ENCODE peak calls at places on chromosome 13, in ten cellular contexts. K is HFFc6, P is psoas muscle, D is thoracic aorta, N is K562, W is neural progenitor cell, J is cardiac muscle cell, O is BJ, R is AG10803, L is right atrium auricular region. G is an unnamed sample.

GRCh38 chr13:27913116-27913515 is 6.7 kb upstream of the PDX1 start:
- DNase-seq in K (no peak), P (no peak), D (no peak), N (no peak), W (no peak), J (no peak), O (no peak), R (no peak), L (no peak), G (no peak)

GRCh38 chr13:79770056-79770455 is 289.1 kb downstream of the NDFIP2 start:
- DNase-seq in K (no peak), P (no peak), D (no peak), N (no peak), W (no peak), J (no peak), O (no peak), R (no peak), L (no peak), G (no peak)

GRCh38 chr13:34416833-34417425 is 525.1 kb upstream of the NBEA start:
- DNase-seq in K (peak), P (peak), D (peak), N (no peak), W (no peak), J (peak), O (no peak), R (peak), L (peak), G (no peak)

GRCh38 chr13:78603240-78603947 is at the start of gene POU4F1:
- DNase-seq in K (no peak), P (peak), D (no peak), N (peak), W (peak), J (peak), O (no peak), R (no peak), L (no peak), G (peak)

GRCh38 chr13:101751488-101751887 is 299.0 kb downstream of the ITGBL1 start:
- DNase-seq in K (peak), P (no peak), D (no peak), N (no peak), W (no peak), J (peak), O (peak), R (peak), L (no peak), G (no peak)

GRCh38 chr13:84362777-84363176 is 480.5 kb upstream of the SLITRK1 start:
- DNase-seq in K (peak), P (no peak), D (no peak), N (no peak), W (no peak), J (no peak), O (no peak), R (peak), L (no peak), G (no peak)

GRCh38 chr13:53368948-53369347 is 340.3 kb downstream of the OLFM4 start:
- DNase-seq in K (no peak), P (no peak), D (no peak), N (no peak), W (peak), J (no peak), O (no peak), R (no peak), L (no peak), G (no peak)

GRCh38 chr13:26983533-26984315 is 187.9 kb downstream of the USP12 start:
- DNase-seq in K (no peak), P (no peak), D (no peak), N (no peak), W (no peak), J (no peak), O (no peak), R (no peak), L (no peak), G (no peak)

GRCh38 chr13:68173111-68173510 is 943.0 kb upstream of the PCDH9 start:
- DNase-seq in K (no peak), P (no peak), D (no peak), N (no peak), W (no peak), J (no peak), O (no peak), R (no peak), L (no peak), G (no peak)

GRCh38 chr13:42363941-42364612 is 92.1 kb downstream of the AKAP11 start:
- DNase-seq in K (no peak), P (no peak), D (no peak), N (no peak), W (no peak), J (peak), O (no peak), R (no peak), L (no peak), G (no peak)

GRCh38 chr13:71255633-71256032 is 611.4 kb downstream of the DACH1 start:
- DNase-seq in K (no peak), P (no peak), D (no peak), N (no peak), W (no peak), J (no peak), O (no peak), R (no peak), L (no peak), G (no peak)

GRCh38 chr13:68440874-68441273 is 1210.7 kb upstream of the PCDH9 start:
- DNase-seq in K (no peak), P (no peak), D (no peak), N (no peak), W (no peak), J (no peak), O (no peak), R (no peak), L (no peak), G (no peak)

GRCh38 chr13:98206946-98207345 is 29.9 kb upstream of the RNF113B start:
- DNase-seq in K (peak), P (no peak), D (no peak), N (no peak), W (no peak), J (peak), O (peak), R (peak), L (no peak), G (no peak)

GRCh38 chr13:71864981-71865857 is 1.8 kb downstream of the DACH1 start:
- DNase-seq in K (no peak), P (peak), D (no peak), N (no peak), W (peak), J (peak), O (no peak), R (no peak), L (no peak), G (peak)

GRCh38 chr13:90613076-90613795 is 734.3 kb upstream of the MIR17HG start:
- DNase-seq in K (no peak), P (no peak), D (no peak), N (no peak), W (no peak), J (no peak), O (no peak), R (no peak), L (no peak), G (no peak)

GRCh38 chr13:65965496-65965895 is 1264.6 kb downstream of the PCDH9 start:
- DNase-seq in K (peak), P (no peak), D (no peak), N (no peak), W (no peak), J (peak), O (no peak), R (peak), L (no peak), G (no peak)

GRCh38 chr13:106318941-106319411 is 216.5 kb downstream of the EFNB2 start:
- DNase-seq in K (peak), P (no peak), D (no peak), N (no peak), W (no peak), J (peak), O (peak), R (peak), L (no peak), G (no peak)

GRCh38 chr13:75760182-75760981 is 124.3 kb downstream of the LMO7 start:
- DNase-seq in K (no peak), P (peak), D (no peak), N (no peak), W (no peak), J (no peak), O (no peak), R (no peak), L (no peak), G (no peak)

GRCh38 chr13:26996965-26997752 is 174.5 kb downstream of the USP12 start:
- DNase-seq in K (no peak), P (no peak), D (no peak), N (no peak), W (no peak), J (no peak), O (no peak), R (no peak), L (no peak), G (no peak)

GRCh38 chr13:84430441-84430840 is 548.2 kb upstream of the SLITRK1 start:
- DNase-seq in K (no peak), P (no peak), D (no peak), N (no peak), W (no peak), J (no peak), O (no peak), R (no peak), L (no peak), G (no peak)

GRCh38 chr13:113565526-113566226 is 18.9 kb upstream of the TFDP1 start:
- DNase-seq in K (no peak), P (peak), D (no peak), N (no peak), W (no peak), J (no peak), O (no peak), R (no peak), L (peak), G (no peak)

GRCh38 chr13:112687836-112688559 is 1.8 kb upstream of the ATP11A start:
- DNase-seq in K (no peak), P (no peak), D (no peak), N (no peak), W (no peak), J (no peak), O (no peak), R (no peak), L (peak), G (no peak)

GRCh38 chr13:78323848-78324247 is 279.5 kb downstream of the POU4F1 start:
- DNase-seq in K (no peak), P (no peak), D (no peak), N (no peak), W (no peak), J (no peak), O (no peak), R (no peak), L (no peak), G (no peak)

GRCh38 chr13:45209229-45209628 is 8.4 kb upstream of the KCTD4 start:
- DNase-seq in K (no peak), P (no peak), D (no peak), N (no peak), W (no peak), J (peak), O (no peak), R (peak), L (no peak), G (no peak)
- TF ChIP-seq CTCF in K (no peak), P (no peak), D (no peak), N (no peak), W (no peak), J (no peak), O (no peak), R (no peak), L (no peak), G (no peak)

DNA sequence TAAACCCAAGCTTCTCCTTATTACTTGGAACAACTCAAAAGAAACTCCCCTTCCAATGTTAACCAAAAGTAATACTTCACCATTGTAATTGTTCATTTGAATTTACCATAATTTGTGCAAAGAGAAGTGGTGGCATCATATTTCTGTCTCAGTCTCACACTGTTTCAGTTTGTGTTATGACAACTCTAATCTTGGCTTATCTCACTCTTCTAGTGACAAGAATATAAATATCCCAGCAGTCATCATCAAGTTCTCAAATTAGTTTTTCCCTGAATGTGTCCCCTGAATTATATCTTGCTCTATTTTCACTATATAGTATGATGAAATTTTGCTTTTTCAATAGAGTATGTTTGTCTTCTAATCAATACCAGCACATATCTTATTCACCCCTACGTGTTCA is 681.4 kb upstream of the PRR20A start:
- DNase-seq in K (no peak), P (no peak), D (no peak), N (no peak), W (no peak), J (no peak), O (no peak), R (no peak), L (no peak), G (no peak)
- TF ChIP-seq CTCF in K (no peak), P (no peak), D (no peak), N (no peak), W (no peak), J (no peak), O (no peak), R (no peak), L (no peak), G (no peak)

GRCh38 chr13:111046590-111047141 is 68.4 kb upstream of the ARHGEF7 start:
- DNase-seq in K (peak), P (peak), D (no peak), N (peak), W (no peak), J (peak), O (no peak), R (peak), L (peak), G (no peak)
- TF ChIP-seq CTCF in K (peak), P (peak), D (no peak), N (peak), W (no peak), J (peak), O (peak), R (peak), L (peak), G (no peak)

DNA sequence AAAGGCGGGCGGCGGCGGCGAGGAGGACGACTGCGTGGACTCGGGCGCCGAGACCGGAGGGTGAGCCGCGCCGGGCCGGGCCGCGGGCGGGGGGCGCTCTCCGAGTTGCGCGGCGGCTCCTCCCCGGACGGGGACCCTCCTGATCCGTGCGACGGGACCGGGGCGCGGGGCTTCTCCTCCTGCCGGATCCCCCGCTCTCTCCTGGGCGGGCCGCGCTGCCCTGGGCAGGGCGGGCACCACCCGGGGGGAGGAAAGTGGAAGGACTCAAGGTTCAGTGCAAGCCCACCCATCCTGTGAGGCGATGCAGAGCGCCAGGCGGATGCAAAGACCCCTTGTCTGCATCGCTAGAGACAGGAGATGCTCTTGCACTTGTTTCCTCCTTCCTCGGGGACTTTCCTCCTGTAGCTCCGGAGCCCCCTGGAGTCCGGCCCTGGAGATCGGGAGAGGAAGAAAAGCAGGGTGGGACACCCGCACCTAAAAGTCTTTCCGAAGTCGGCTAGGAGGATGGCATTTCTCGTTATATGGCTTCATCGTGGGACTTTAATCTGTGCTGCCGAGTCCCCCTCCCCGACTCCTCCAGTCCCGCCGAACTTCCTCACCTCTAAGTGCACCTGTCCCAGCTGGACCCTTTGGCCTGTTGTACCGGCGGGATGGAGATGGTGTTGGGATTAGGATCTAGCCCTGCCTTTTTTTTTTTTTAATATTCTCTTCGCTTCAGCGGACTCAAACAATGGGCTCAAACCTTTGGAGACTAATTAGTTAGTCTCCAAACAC is 499 bp downstream of the FAM124A start:
- DNase-seq in K (no peak), P (no peak), D (no peak), N (no peak), W (peak), J (no peak), O (no peak), R (no peak), L (no peak), G (no peak)
- TF ChIP-seq CTCF in K (no peak), P (no peak), D (no peak), N (no peak), W (no peak), J (peak), O (peak), R (no peak), L (no peak), G (no peak)

GRCh38 chr13:86567119-86567518 is 767.9 kb upstream of the SLITRK6 start:
- DNase-seq in K (no peak), P (no peak), D (no peak), N (no peak), W (peak), J (no peak), O (no peak), R (no peak), L (no peak), G (peak)
- TF ChIP-seq CTCF in K (no peak), P (no peak), D (no peak), N (no peak), W (peak), J (peak), O (no peak), R (peak), L (no peak), G (peak)

DNA sequence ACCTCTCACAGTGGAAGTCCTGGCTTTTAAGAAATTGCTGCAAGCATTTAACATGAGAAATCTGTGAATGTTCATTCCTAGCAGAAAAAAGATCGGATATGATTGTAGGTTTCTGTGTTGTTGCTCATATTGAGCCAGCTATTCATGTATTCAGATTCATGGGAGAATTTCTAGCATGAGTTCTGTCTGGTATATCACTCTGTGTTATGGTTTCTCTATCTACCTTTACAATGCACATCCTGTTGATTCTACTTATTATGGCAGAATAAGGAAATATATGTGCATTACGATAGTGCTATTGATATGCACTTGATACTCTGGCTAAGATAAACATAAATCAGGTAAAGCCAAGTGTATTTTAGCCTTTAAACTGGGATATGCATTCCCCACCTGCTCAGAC is 138.2 kb downstream of the KCNRG start:
- DNase-seq in K (no peak), P (no peak), D (no peak), N (no peak), W (no peak), J (no peak), O (no peak), R (no peak), L (no peak), G (no peak)
- TF ChIP-seq CTCF in K (no peak), P (no peak), D (no peak), N (no peak), W (no peak), J (no peak), O (no peak), R (no peak), L (no peak), G (no peak)

GRCh38 chr13:36724141-36724540 is 50.3 kb downstream of the SERTM1 start:
- DNase-seq in K (no peak), P (no peak), D (no peak), N (no peak), W (no peak), J (no peak), O (no peak), R (no peak), L (no peak), G (no peak)
- TF ChIP-seq CTCF in K (no peak), P (no peak), D (no peak), N (no peak), W (no peak), J (no peak), O (no peak), R (no peak), L (no peak), G (no peak)

G was measured in nephron progenitor cell.